ENCODE peak calls at places on chromosomes 13 and 19, in eight cellular contexts. T is body of pancreas, M is transverse colon, W is sigmoid colon, C is gastrocnemius medialis, R is tibial nerve, H is stomach, J is esophagus squamous epithelium. U is an unnamed sample. For H3K27me3, the result is how much of the 10 kb centered on the place peaks cover.

GRCh38 chr19:58182577-58182988 is 278 bp upstream of the ZNF274 start:
- DNase-seq in T (no peak), M (no peak), W (no peak), C (no peak), R (no peak), H (no peak), J (peak), U (no peak)

GRCh38 chr19:29590278-29590677 is 15.8 kb upstream of the POP4 start:
- DNase-seq in T (no peak), M (no peak), W (no peak), C (no peak), R (no peak), H (no peak), J (no peak), U (no peak)

GRCh38 chr13:92355213-92355612 is 871.4 kb upstream of the GPC6 start:
- DNase-seq in T (peak), M (peak), W (no peak), C (no peak), R (peak), H (no peak), J (no peak), U (peak)

GRCh38 chr13:30017880-30018279 is 167.5 kb upstream of the UBL3 start:
- DNase-seq in T (no peak), M (no peak), W (no peak), C (no peak), R (no peak), H (no peak), J (no peak), U (no peak)

GRCh38 chr19:43755256-43755801 is 567 bp upstream of the SMG9 start:
- DNase-seq in T (peak), M (peak), W (peak), C (peak), R (peak), H (peak), J (no peak), U (peak)

GRCh38 chr13:69999875-70000274 is 107.8 kb upstream of the ATXN8OS start:
- DNase-seq in T (no peak), M (no peak), W (no peak), C (no peak), R (no peak), H (no peak), J (no peak), U (no peak)

GRCh38 chr13:104586010-104586746 is 1520.0 kb upstream of the SLC10A2 start:
- DNase-seq in T (peak), M (peak), W (no peak), C (no peak), R (no peak), H (no peak), J (no peak), U (no peak)

GRCh38 chr19:39498262-39499081 is at the start of gene DLL3:
- DNase-seq in T (no peak), M (no peak), W (no peak), C (no peak), R (no peak), H (no peak), J (no peak), U (no peak)

GRCh38 chr13:75639426-75639825 is 3.3 kb downstream of the LMO7 start:
- DNase-seq in T (no peak), M (no peak), W (no peak), C (no peak), R (no peak), H (no peak), J (no peak), U (no peak)

GRCh38 chr19:18156268-18156667 is 3.3 kb downstream of the PIK3R2 start:
- DNase-seq in T (no peak), M (no peak), W (no peak), C (no peak), R (no peak), H (no peak), J (no peak), U (no peak)

GRCh38 chr19:18158471-18158870 is 5.5 kb downstream of the PIK3R2 start:
- DNase-seq in T (no peak), M (no peak), W (no peak), C (no peak), R (no peak), H (no peak), J (no peak), U (no peak)

GRCh38 chr19:18155095-18156087 is 2.4 kb downstream of the PIK3R2 start:
- DNase-seq in T (no peak), M (peak), W (no peak), C (no peak), R (no peak), H (peak), J (no peak), U (no peak)

GRCh38 chr19:18157465-18158063 is 4.6 kb downstream of the PIK3R2 start:
- DNase-seq in T (no peak), M (no peak), W (no peak), C (no peak), R (no peak), H (no peak), J (no peak), U (peak)

DNA sequence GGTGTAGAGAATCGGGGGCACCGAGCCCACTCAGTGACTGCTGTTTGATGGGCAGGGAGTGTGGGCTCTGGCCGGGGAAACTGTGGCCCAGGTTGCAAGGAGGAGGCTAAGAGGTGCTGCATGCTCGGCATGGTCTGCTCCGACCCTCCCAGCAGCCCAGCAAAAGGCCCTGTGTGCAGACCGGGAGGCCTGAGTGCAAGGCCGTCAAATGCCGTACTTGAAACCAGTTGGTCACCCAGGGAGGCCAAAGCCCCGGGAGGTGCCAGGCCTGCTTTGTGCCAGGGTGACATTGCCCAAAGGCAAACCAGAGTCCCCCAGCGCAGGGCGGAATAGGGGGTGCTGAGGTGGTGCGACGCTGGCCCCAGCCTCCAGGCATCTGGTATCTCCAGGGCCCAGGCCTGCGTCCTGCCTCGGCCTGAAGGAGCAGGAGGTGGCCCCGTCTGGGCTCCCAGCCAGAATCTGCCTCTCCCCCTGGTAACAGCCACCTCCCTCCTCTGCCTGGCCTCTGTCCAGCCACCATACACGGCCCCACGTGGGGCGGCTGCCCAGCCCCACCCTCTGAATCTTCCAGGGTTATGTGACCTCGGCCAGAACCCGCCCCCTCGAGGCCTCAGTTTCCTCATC is 4.0 kb downstream of the PIK3R2 start:
- DNase-seq in T (peak), M (peak), W (peak), C (no peak), R (peak), H (peak), J (no peak), U (peak)
- TF ChIP-seq POLR2A in T (peak), M (no peak), W (no peak), C (no peak), R (peak), H (no peak), J (no peak), U (no peak)

DNA sequence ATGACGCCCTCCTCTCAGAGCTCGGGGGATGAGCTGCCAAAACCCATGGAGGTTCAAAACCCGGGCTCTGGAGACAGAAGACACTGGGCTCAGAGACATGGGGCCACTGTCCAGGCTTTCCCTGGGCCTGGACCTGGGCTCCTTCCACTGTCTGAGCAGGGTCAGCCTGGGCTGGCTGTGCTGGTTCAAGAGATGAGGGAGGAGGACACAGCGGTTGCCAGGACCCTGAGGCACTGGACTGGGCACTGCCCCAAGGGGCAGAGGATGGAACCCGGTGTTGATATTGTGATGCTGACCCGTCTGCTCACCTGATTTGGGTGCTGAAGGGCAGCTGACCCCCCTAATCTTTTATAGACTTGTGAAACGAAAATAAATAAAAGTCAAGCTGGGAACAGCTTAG is 14.1 kb upstream of the SIGLEC11 start:
- DNase-seq in T (no peak), M (no peak), W (no peak), C (no peak), R (no peak), H (no peak), J (no peak), U (no peak)
- H3K27me3 ChIP-seq in T (under half), M (under half), W (under half), C (under half), R (under half), H (under half), J (under half), U (under half)

DNA sequence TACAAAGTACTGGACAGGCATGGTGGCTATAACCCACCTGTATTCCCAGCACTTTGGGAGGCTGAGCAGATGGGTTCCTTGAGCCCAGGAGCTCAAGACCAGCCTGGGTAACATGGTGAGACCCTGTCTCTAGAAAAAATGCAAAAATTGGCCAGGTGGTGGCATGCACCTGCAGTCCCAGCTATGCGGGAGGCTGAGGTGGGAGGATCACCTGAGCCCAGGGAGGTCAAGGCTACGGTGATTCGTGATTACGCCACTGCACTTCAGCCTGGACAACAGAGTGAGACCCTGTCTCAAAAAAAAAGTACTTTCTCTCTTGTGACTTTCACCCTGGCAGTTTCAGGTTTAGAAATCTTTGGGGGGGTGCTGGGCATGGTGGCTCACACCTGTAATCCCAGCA is 11.2 kb upstream of the RAB8A start:
- DNase-seq in T (no peak), M (no peak), W (no peak), C (no peak), R (no peak), H (no peak), J (no peak), U (no peak)
- TF ChIP-seq POLR2A in T (no peak), M (no peak), W (no peak), C (no peak), R (no peak), H (no peak), J (no peak), U (no peak)

GRCh38 chr19:49605605-49606004 is 14.6 kb downstream of the PRR12 start:
- DNase-seq in T (no peak), M (no peak), W (no peak), C (peak), R (no peak), H (no peak), J (no peak), U (no peak)
- H3K27me3 ChIP-seq in T (under half), M (under half), W (under half), C (under half), R (under half), H (under half), J (under half), U (under half)

GRCh38 chr13:39037880-39038568 is at the start of the genes NHLRC3 and PROSER1:
- DNase-seq in T (peak), M (peak), W (peak), C (peak), R (peak), H (peak), J (peak), U (peak)
- TF ChIP-seq POLR2A in T (peak), M (peak), W (no peak), C (peak), R (peak), H (no peak), J (peak), U (no peak)

GRCh38 chr19:35860436-35860817 is 3.7 kb downstream of the KIRREL2 start:
- DNase-seq in T (no peak), M (no peak), W (no peak), C (no peak), R (no peak), H (no peak), J (no peak), U (no peak)

GRCh38 chr19:35860818-35861639 is 4.3 kb downstream of the KIRREL2 start:
- DNase-seq in T (no peak), M (no peak), W (no peak), C (no peak), R (no peak), H (peak), J (no peak), U (no peak)

GRCh38 chr19:35861640-35862160 is 5.0 kb downstream of the KIRREL2 start:
- DNase-seq in T (no peak), M (no peak), W (no peak), C (no peak), R (no peak), H (no peak), J (no peak), U (no peak)

GRCh38 chr19:35862528-35862927 is 5.8 kb downstream of the KIRREL2 start:
- DNase-seq in T (no peak), M (no peak), W (no peak), C (no peak), R (no peak), H (no peak), J (no peak), U (peak)

DNA sequence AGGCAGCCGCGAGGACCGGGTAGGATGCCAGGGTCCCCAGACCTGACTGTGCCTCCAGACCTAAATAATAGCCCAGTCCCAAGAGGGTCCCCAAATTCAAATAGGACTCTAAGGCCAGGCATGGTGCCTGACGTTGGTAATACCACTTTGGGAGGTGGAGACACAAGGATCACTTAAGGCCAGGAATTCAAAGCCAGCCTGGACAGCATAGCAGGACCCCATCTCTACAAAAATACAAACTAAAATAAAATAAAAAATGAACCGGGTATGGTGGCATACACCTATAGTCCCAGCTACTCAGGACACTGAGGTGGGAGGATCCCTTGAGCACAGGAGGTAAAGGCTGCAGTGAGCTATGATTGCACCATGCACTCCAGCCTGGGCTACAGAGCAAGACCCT is 5.4 kb upstream of the APLP1 start:
- DNase-seq in T (no peak), M (no peak), W (no peak), C (no peak), R (no peak), H (no peak), J (no peak), U (no peak)
- H3K27me3 ChIP-seq in T (under half), M (half or more), W (under half), C (under half), R (half or more), H (under half), J (under half), U (under half)

U was measured in testis.